ENCODE peak calls at places on chromosomes 3 and 15, in six cellular contexts. M, B, W, A, L and N are unnamed samples.

GRCh38 chr15:67783303-67783702 is 42.0 kb upstream of the SKOR1 start:
- DNase-seq in M (peak; percentile 13), W (no peak), A (peak; percentile 49), B (no peak), L (no peak), N (no peak)

GRCh38 chr3:188049890-188050530 is 103.9 kb upstream of the LPP start:
- DNase-seq in A (peak; percentile 54), M (peak; percentile 24), B (no peak), L (no peak), W (no peak), N (no peak)

GRCh38 chr15:90838066-90838465 is 30.3 kb upstream of the FURIN start:
- DNase-seq in W (no peak), M (peak; percentile 89), B (no peak), A (peak; percentile 95), L (no peak), N (no peak)

GRCh38 chr3:30236011-30236410 is 370.4 kb upstream of the TGFBR2 start:
- DNase-seq in B (no peak), A (no peak), M (no peak), W (no peak), L (no peak), N (no peak)

GRCh38 chr3:182818296-182818978 is 25.1 kb downstream of the ATP11B start:
- DNase-seq in L (no peak), A (no peak), B (no peak), M (no peak), W (no peak), N (no peak)

GRCh38 chr15:55281517-55282227 is 7.9 kb downstream of the RAB27A start:
- DNase-seq in A (no peak), L (no peak), W (no peak), M (no peak), B (no peak), N (no peak)

GRCh38 chr15:76439542-76439941 is 103.0 kb downstream of the ISL2 start:
- DNase-seq in B (no peak), W (no peak), A (no peak), L (no peak), M (no peak), N (no peak)

GRCh38 chr3:174153875-174154274 is 705.3 kb upstream of the NAALADL2 start:
- DNase-seq in B (no peak), M (no peak), L (no peak), A (no peak), W (no peak), N (no peak)

GRCh38 chr3:52253314-52254260 is 8.0 kb downstream of the PPM1M start:
- DNase-seq in A (peak; percentile 93), B (no peak), W (no peak), L (no peak), M (peak; percentile 80), N (peak; percentile 43)

GRCh38 chr3:169657351-169658124 is 6.0 kb downstream of the MECOM start:
- DNase-seq in B (no peak), L (no peak), W (peak; percentile 38), M (no peak), A (no peak), N (no peak)

GRCh38 chr3:66260431-66260830 is 39.6 kb downstream of the SLC25A26 start:
- DNase-seq in W (no peak), B (no peak), L (no peak), M (no peak), A (no peak), N (no peak)

GRCh38 chr3:113556556-113557335 is 24.4 kb downstream of the SIDT1 start:
- DNase-seq in B (no peak), M (no peak), A (no peak), L (no peak), W (no peak), N (no peak)

GRCh38 chr3:172562881-172563835 is 39.9 kb upstream of the TNFSF10 start:
- DNase-seq in M (no peak), W (no peak), L (peak; percentile 18), A (peak; percentile 64), B (peak; percentile 34), N (no peak)